ENCODE peak calls at places on chromosome 19, in six cellular contexts. K is CD4-positive, CD25-positive, alpha-beta regulatory T cell; M is neuronal stem cell; N is HL-60; E is thoracic aorta; F is epithelial cell of proximal tubule. P is an unnamed sample.

GRCh38 chr19:41997121-41997850 is 3.3 kb upstream of the ATP1A3 start:
- DNase-seq in K (no peak), M (peak; percentile 69), F (no peak), E (no peak), N (peak; percentile 21), P (peak; percentile 16)

GRCh38 chr19:1769645-1769985 is 16.3 kb downstream of the ONECUT3 start:
- DNase-seq in F (no peak), N (no peak), K (no peak), E (no peak), M (no peak), P (no peak)

GRCh38 chr19:48051345-48052033 is 7.6 kb upstream of the CABP5 start:
- DNase-seq in F (no peak), M (no peak), K (no peak), N (no peak), E (no peak), P (no peak)

GRCh38 chr19:10553943-10554381 is 10.3 kb downstream of the ATG4D start:
- DNase-seq in E (no peak), F (no peak), K (peak; percentile 19), N (peak; percentile 80), M (no peak), P (no peak)

GRCh38 chr19:51821921-51822716 is 27.2 kb downstream of the FPR3 start:
- DNase-seq in E (no peak), F (no peak), K (no peak), N (peak; percentile 88), M (no peak), P (no peak)

GRCh38 chr19:15180451-15181390 is 20.1 kb downstream of the NOTCH3 start:
- DNase-seq in E (no peak), F (no peak), K (no peak), M (no peak), N (peak; percentile 42), P (no peak)

GRCh38 chr19:1841209-1841924 is 6.9 kb downstream of the REXO1 start:
- DNase-seq in F (no peak), M (no peak), K (no peak), N (no peak), E (no peak), P (no peak)

GRCh38 chr19:48596237-48596636 is 10.3 kb upstream of the SPACA4 start:
- DNase-seq in N (no peak), M (no peak), F (no peak), K (no peak), E (no peak), P (no peak)

GRCh38 chr19:31145909-31146453 is 203.3 kb downstream of the TSHZ3 start:
- DNase-seq in M (no peak), F (no peak), E (no peak), N (no peak), K (no peak), P (no peak)

GRCh38 chr19:5903054-5903501 is 512 bp downstream of the NDUFA11 start:
- DNase-seq in E (no peak), K (no peak), F (no peak), M (no peak), N (no peak), P (no peak)

GRCh38 chr19:20044663-20045062 is 5.4 kb upstream of the ZNF682 start:
- DNase-seq in K (no peak), M (no peak), F (no peak), E (no peak), N (no peak), P (no peak)

GRCh38 chr19:43687660-43687997 is 17.7 kb upstream of the PLAUR start:
- DNase-seq in M (no peak), N (no peak), K (no peak), F (no peak), E (no peak), P (no peak)

GRCh38 chr19:55247621-55248099 is 11.2 kb downstream of the PPP6R1 start:
- DNase-seq in F (no peak), M (no peak), N (peak; percentile 72), E (no peak), K (no peak), P (peak; percentile 20)

GRCh38 chr19:45200614-45201013 is 22.0 kb downstream of the BLOC1S3 start:
- DNase-seq in K (no peak), N (no peak), M (no peak), F (no peak), E (no peak), P (peak; percentile 31)

GRCh38 chr19:57671124-57671895 is 2.6 kb downstream of the ZSCAN4 start:
- DNase-seq in K (no peak), F (no peak), M (no peak), E (no peak), N (no peak), P (no peak)

GRCh38 chr19:58277748-58278147 is 1.0 kb upstream of the ZNF8 start:
- DNase-seq in N (no peak), K (no peak), M (no peak), E (no peak), F (no peak), P (no peak)

GRCh38 chr19:11375143-11375948 is 880 bp downstream of the SWSAP1 start:
- DNase-seq in F (no peak), K (peak; percentile 56), E (no peak), N (peak; percentile 87), M (no peak), P (no peak)

GRCh38 chr19:35135389-35135909 is 590 bp upstream of the LGI4 start:
- DNase-seq in F (no peak), E (no peak), N (peak; percentile 44), K (peak; percentile 42), M (peak; percentile 84), P (peak; percentile 44)

DNA sequence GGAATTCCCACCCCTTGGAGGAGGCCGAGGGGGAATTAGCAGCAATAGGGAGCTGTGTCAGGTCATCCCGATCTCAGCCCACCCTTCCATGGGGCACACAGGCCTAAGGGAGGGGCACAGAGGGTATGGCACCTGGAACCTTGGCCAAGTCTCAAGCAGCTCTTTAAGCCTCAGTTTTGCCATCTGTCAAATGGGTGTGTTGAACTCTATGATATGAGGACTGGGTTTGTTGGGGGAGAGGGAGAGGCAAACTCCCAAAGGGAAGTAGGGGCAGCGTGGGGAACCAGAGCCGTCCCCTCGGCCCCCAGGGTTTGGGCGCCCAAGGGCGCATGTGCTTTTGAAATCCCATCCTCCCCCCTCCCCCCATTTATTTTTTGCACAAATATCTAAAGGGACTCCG is 49.7 kb downstream of the COLGALT1 start:
- DNase-seq in K (no peak), E (no peak), N (no peak), M (no peak), F (no peak), P (no peak)
- H3K4me3 ChIP-seq in K (no peak overlapping the region), E (no peak overlapping the region), N (no peak overlapping the region), M (no peak overlapping the region), F (no peak overlapping the region), P (no peak overlapping the region)

GRCh38 chr19:46349311-46349993 is 2.6 kb downstream of the PPP5C start:
- DNase-seq in N (no peak), E (no peak), K (no peak), F (no peak), M (no peak), P (no peak)

GRCh38 chr19:46350029-46350757 is 3.3 kb downstream of the PPP5C start:
- DNase-seq in N (peak; percentile 24), E (no peak), F (no peak), M (no peak), K (no peak), P (no peak)

GRCh38 chr19:46347572-46347883 is 641 bp downstream of the PPP5C start:
- DNase-seq in K (no peak), M (no peak), N (no peak), F (no peak), E (no peak), P (no peak)

GRCh38 chr19:46346821-46347571 is at the start of gene PPP5C:
- DNase-seq in M (peak; percentile 89), F (peak; percentile 16), E (peak; percentile 58), N (peak; percentile 94), K (peak; percentile 74), P (peak; percentile 95)

DNA sequence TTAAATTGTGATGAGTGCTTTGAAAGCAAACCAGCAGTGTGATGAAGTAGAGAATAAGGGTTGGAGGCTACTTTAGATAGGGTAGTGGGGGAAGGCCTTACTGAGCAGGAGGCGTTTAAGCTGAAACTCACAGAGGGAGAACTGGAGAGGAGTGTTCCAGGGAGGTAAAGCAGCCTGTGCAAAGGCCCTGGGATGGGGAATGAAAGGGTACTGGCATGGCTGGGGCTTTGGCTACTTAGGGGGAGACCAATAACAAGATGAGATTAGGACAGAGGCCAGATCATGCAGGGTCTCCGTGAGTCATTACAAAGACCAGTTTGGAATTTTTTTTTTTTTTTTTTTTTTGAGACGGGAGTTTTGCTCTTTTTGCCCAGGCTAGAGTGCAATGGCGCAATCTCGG is 1.1 kb downstream of the PPP5C start:
- DNase-seq in K (no peak), F (no peak), E (no peak), M (no peak), N (no peak), P (no peak)
- H3K4me3 ChIP-seq in K (peak overlapping the region; percentile 53), F (peak overlapping the region; percentile 100), E (peak overlapping the region; percentile 99), M (peak overlapping the region; percentile 96), N (peak overlapping the region; percentile 87), P (peak overlapping the region; percentile 92)

DNA sequence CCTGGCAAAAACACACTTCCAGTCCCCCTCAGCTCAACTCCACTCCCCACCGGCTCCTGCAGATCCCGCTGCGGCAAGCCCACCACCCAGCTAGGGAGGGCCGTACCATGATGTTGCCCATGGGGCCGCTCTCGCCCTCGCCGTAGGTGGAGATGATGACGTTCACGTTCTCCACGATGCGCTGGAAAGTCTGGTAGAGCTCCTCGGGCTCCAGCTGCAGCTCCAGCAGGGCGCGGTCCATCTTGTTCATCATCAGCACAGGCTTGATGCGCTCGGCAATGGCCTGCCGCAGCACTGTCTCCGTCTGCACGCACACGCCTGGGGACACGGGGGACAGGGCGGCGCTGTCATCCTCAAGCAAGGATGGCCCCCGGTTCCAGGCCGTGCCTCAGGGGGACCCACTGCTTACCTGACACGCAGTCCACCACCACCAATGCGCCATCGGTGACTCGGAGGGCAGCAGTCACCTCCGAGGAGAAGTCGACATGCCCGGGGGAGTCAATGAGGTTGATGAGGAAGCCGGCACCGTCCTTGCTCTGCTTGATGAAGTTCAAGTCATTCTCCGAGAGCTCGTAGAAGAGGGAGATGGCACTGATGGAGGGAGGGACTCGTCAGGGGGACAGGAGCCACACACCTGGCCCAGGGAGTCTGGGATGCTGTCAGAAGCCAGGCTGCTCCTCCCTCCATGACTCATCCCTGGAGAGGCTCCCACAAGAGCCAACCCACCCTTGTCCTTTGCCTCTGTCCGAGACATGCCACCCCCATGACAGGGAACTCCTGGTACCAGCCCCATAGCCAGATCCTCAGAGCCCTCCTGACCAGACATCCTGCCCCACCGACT is 2.3 kb downstream of the EEF2 start:
- DNase-seq in N (no peak), E (no peak), F (no peak), M (no peak), K (no peak), P (peak; percentile 39)
- H3K4me3 ChIP-seq in N (peak overlapping the region; percentile 89), E (peak overlapping the region; percentile 86), F (peak overlapping the region; percentile 96), M (peak overlapping the region; percentile 98), K (no peak overlapping the region), P (peak overlapping the region; percentile 84)

DNA sequence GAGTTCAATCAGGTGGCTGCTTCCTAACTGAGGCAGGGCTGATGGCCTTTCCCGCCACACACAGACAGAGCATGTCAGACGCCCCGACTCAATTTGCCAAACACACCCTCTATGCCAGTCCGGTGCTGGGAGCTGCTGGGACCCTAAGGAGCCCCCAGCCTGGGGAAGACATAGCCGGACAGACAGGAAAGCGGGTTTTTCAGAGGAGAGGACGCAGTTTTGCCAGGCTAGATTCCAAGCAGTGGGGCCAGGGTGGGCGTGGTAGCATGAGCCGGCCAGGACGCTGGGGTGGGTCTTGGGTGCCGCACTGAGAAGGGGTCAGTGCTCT is 19.8 kb downstream of the MAST3 start:
- DNase-seq in K (no peak), M (no peak), F (no peak), N (no peak), E (no peak), P (no peak)
- H3K4me3 ChIP-seq in K (peak overlapping the region; percentile 3), M (peak overlapping the region; percentile 78), F (peak overlapping the region; percentile 33), N (peak overlapping the region; percentile 4), E (peak overlapping the region; percentile 92), P (peak overlapping the region; percentile 34)

P was measured in astrocyte of the spinal cord.